ENCODE peak calls at places on chromosomes 2 and 18, in ten cellular contexts. N is A673; A is lung; T is OCI-LY7; L is psoas muscle; G is BE2C; E is PC-3; Z is CD8-positive, alpha-beta T cell; S is sigmoid colon; C is CD8-positive, alpha-beta memory T cell. Y is an unnamed sample.

GRCh38 chr2:24489942-24490673 is 946 bp upstream of the NCOA1 start:
- DNase-seq in N (peak; percentile 90), A (peak; percentile 33), T (no peak), L (peak; percentile 19), G (no peak), E (peak; percentile 77), Z (no peak), S (peak; percentile 67), C (no peak), Y (no peak)

GRCh38 chr2:58194451-58194850 is 46.7 kb downstream of the FANCL start:
- DNase-seq in N (no peak), A (no peak), T (no peak), L (no peak), G (no peak), E (no peak), Z (no peak), S (no peak), C (no peak), Y (no peak)

GRCh38 chr2:216447293-216447692 is 35.0 kb downstream of the SMARCAL1 start:
- DNase-seq in N (no peak), A (no peak), T (no peak), L (no peak), G (no peak), E (no peak), Z (no peak), S (no peak), C (no peak), Y (no peak)

GRCh38 chr2:9738718-9739496 is 104.4 kb upstream of the TAF1B start:
- DNase-seq in N (no peak), A (no peak), T (no peak), L (no peak), G (no peak), E (no peak), Z (peak; percentile 52), S (no peak), C (no peak), Y (peak; percentile 57)

GRCh38 chr2:75168186-75168585 is 31.1 kb downstream of the TACR1 start:
- DNase-seq in N (no peak), A (no peak), T (no peak), L (no peak), G (no peak), E (no peak), Z (no peak), S (no peak), C (no peak), Y (no peak)

GRCh38 chr18:23662309-23663263 is at the start of gene ANKRD29:
- DNase-seq in N (peak; percentile 67), A (peak; percentile 43), T (no peak), L (peak; percentile 45), G (peak; percentile 38), E (peak; percentile 65), Z (peak; percentile 74), S (peak; percentile 63), C (peak; percentile 42), Y (peak; percentile 46)

GRCh38 chr2:240707046-240707756 is 15.5 kb downstream of the AQP12A start:
- DNase-seq in N (no peak), A (no peak), T (no peak), L (no peak), G (no peak), E (no peak), Z (no peak), S (no peak), C (no peak), Y (no peak)

GRCh38 chr18:38006541-38006940 is 440.9 kb upstream of the CELF4 start:
- DNase-seq in N (no peak), A (no peak), T (no peak), L (no peak), G (no peak), E (no peak), Z (no peak), S (no peak), C (no peak), Y (no peak)

GRCh38 chr2:119683074-119683716 is 4.2 kb downstream of the TMEM177 start:
- DNase-seq in N (no peak), A (no peak), T (no peak), L (no peak), G (no peak), E (no peak), Z (no peak), S (no peak), C (no peak), Y (no peak)

GRCh38 chr2:181165199-181165868 is 184.9 kb downstream of the UBE2E3 start:
- DNase-seq in N (no peak), A (no peak), T (no peak), L (no peak), G (no peak), E (no peak), Z (no peak), S (no peak), C (no peak), Y (peak; percentile 57)

GRCh38 chr2:231604101-231604684 is 11.5 kb downstream of the TEX44 start:
- DNase-seq in N (no peak), A (peak; percentile 55), T (peak; percentile 65), L (peak; percentile 50), G (peak; percentile 58), E (no peak), Z (no peak), S (peak; percentile 89), C (no peak), Y (no peak)

DNA sequence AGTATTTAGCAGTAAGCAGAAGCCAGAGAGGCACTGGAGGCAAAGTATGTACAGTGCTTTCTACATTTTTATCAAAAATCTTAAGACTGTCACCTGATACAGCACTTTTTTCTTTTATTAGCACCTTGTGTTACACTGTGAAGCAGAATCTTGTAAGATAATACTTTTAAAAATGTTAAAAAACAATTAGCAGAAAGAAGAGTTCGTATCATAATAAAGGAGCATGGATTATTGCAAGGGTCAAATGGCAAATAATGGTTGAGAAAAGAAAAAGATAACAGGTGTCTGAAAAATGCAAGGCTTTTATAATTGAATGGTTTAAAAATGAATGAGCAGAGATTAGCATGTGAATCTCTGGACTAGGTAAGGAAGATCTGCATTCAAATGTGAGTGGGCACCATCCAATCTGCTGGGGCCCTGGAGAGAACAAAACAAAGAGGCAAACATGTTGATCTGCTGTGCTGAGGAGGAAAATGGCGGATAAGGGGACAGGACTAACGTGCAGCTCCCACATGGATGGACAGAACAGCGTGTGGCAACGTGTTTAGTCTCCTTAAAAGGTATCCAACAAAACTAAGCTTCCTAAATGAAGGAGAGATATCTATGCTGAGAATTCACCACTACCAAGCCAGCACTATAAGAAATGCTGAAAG is 9.5 kb downstream of the CEBPZOS start:
- DNase-seq in N (no peak), A (no peak), T (no peak), L (no peak), G (no peak), E (no peak), Z (no peak), S (no peak), C (no peak), Y (no peak)
- H3K9me3 ChIP-seq in N (peaks cover 57% of the 10 kb centered on the region), A (peaks cover 1% of the 10 kb centered on the region), T (peaks cover 33% of the 10 kb centered on the region), L (peaks cover 18% of the 10 kb centered on the region), G (peaks cover 9% of the 10 kb centered on the region), E (no peaks in the 10 kb centered on the region), Z (peaks cover 16% of the 10 kb centered on the region), S (peaks cover 9% of the 10 kb centered on the region), C (no peaks in the 10 kb centered on the region), Y (no peaks in the 10 kb centered on the region)

GRCh38 chr2:21268197-21268870 is 144.6 kb downstream of the TDRD15 start:
- DNase-seq in N (no peak), A (no peak), T (no peak), L (peak; percentile 29), G (no peak), E (no peak), Z (no peak), S (no peak), C (no peak), Y (no peak)
- H3K4me3 ChIP-seq in N (no peak overlapping the region), A (no peak overlapping the region), T (no peak overlapping the region), L (no peak overlapping the region), G (no peak overlapping the region), E (no peak overlapping the region), Z (no peak overlapping the region), S (no peak overlapping the region), C (no peak overlapping the region), Y (no peak overlapping the region)

GRCh38 chr2:27080140-27080469 is 1.7 kb downstream of the EMILIN1 start:
- DNase-seq in N (no peak), A (no peak), T (no peak), L (peak; percentile 18), G (no peak), E (no peak), Z (no peak), S (no peak), C (no peak), Y (no peak)

GRCh38 chr2:27083410-27084296 is 2.9 kb upstream of the KHK start:
- DNase-seq in N (no peak), A (no peak), T (no peak), L (no peak), G (peak; percentile 43), E (no peak), Z (no peak), S (no peak), C (no peak), Y (no peak)

GRCh38 chr2:27080603-27080938 is 2.2 kb downstream of the EMILIN1 start:
- DNase-seq in N (no peak), A (no peak), T (no peak), L (peak; percentile 24), G (no peak), E (no peak), Z (no peak), S (no peak), C (no peak), Y (no peak)

GRCh38 chr2:27082773-27083409 is 3.7 kb upstream of the KHK start:
- DNase-seq in N (no peak), A (no peak), T (no peak), L (peak; percentile 30), G (no peak), E (no peak), Z (no peak), S (no peak), C (no peak), Y (no peak)

DNA sequence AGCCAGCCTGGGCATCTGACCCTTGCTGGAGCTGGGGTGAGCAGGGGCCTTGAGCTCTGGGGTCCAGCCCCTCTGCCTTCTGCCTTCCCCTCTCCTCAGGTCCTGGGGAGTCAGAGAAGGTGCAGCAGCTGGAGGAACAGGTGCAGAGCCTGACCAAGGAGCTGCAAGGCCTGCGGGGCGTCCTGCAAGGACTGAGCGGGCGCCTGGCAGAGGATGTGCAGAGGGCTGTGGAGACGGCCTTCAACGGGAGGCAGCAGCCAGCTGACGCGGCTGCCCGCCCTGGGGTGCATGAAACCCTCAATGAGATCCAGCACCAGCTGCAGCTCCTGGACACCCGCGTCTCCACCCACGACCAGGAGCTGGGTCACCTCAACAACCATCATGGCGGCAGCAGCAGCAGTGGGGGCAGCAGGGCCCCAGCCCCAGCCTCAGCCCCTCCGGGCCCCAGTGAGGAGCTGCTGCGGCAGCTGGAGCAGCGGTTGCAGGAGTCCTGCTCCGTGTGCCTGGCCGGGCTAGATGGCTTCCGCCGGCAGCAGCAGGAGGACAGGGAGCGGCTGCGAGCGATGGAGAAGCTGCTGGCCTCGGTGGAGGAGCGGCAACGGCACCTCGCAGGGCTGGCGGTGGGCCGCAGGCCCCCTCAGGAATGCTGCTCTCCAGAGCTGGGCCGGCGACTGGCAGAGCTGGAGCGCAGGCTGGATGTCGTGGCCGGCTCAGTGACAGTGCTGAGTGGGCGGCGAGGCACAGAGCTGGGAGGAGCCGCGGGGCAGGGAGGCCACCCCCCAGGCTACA is 3.8 kb downstream of the EMILIN1 start:
- DNase-seq in N (no peak), A (no peak), T (no peak), L (peak; percentile 16), G (no peak), E (no peak), Z (no peak), S (no peak), C (no peak), Y (no peak)
- H3K4me1 ChIP-seq in N (peaks cover 28% of the 10 kb centered on the region), A (no peaks in the 10 kb centered on the region), T (peaks cover 47% of the 10 kb centered on the region), L (peaks cover 21% of the 10 kb centered on the region), G (peaks cover 22% of the 10 kb centered on the region), E (peaks cover 13% of the 10 kb centered on the region), Z (peaks cover 34% of the 10 kb centered on the region), S (peaks cover 71% of the 10 kb centered on the region), C (peaks cover 37% of the 10 kb centered on the region), Y (peaks cover 38% of the 10 kb centered on the region)

GRCh38 chr18:4734903-4735302 is 279.8 kb upstream of the DLGAP1 start:
- DNase-seq in N (no peak), A (no peak), T (peak; percentile 4), L (no peak), G (no peak), E (no peak), Z (no peak), S (no peak), C (no peak), Y (no peak)
- H3K9me3 ChIP-seq in N (no peaks in the 10 kb centered on the region), A (no peaks in the 10 kb centered on the region), T (peaks cover 7% of the 10 kb centered on the region), L (no peaks in the 10 kb centered on the region), G (no peaks in the 10 kb centered on the region), E (peaks cover 48% of the 10 kb centered on the region), Z (no peaks in the 10 kb centered on the region), S (no peaks in the 10 kb centered on the region), C (no peaks in the 10 kb centered on the region), Y (peaks cover 3% of the 10 kb centered on the region)